ENCODE peak calls at places on chromosomes 7 and 10, in seven cellular contexts. I, M, W, Q, P, L and X are unnamed samples.

GRCh38 chr10:16952610-16953009 is 135.4 kb upstream of the RSU1 start:
- DNase-seq in I (no peak), M (no peak), W (no peak), Q (no peak), P (no peak), L (no peak), X (no peak)

GRCh38 chr10:93745411-93746065 is 12.2 kb upstream of the LGI1 start:
- DNase-seq in I (no peak), M (no peak), W (peak; percentile 5), Q (no peak), P (no peak), L (no peak), X (no peak)

GRCh38 chr7:101941481-101942383 is 124.3 kb downstream of the CUX1 start:
- DNase-seq in I (no peak), M (no peak), W (no peak), Q (peak; percentile 76), P (no peak), L (no peak), X (peak; percentile 39)

GRCh38 chr10:97939446-97939990 is 89.9 kb downstream of the GOLGA7B start:
- DNase-seq in I (no peak), M (no peak), W (no peak), Q (no peak), P (no peak), L (no peak), X (no peak)

GRCh38 chr10:127168251-127168650 is 28.1 kb downstream of the INSYN2A start:
- DNase-seq in I (no peak), M (no peak), W (no peak), Q (no peak), P (no peak), L (no peak), X (no peak)

GRCh38 chr10:35562427-35562826 is 42.7 kb upstream of the GJD4 start:
- DNase-seq in I (no peak), M (no peak), W (no peak), Q (no peak), P (no peak), L (no peak), X (no peak)

GRCh38 chr7:73918926-73919693 is 58.2 kb downstream of the TMEM270 start:
- DNase-seq in I (peak; percentile 34), M (no peak), W (no peak), Q (no peak), P (no peak), L (no peak), X (no peak)

GRCh38 chr10:130398090-130398994 is 262.2 kb downstream of the GLRX3 start:
- DNase-seq in I (no peak), M (no peak), W (no peak), Q (no peak), P (no peak), L (no peak), X (no peak)

GRCh38 chr10:76035728-76036409 is 604.4 kb downstream of the LRMDA start:
- DNase-seq in I (no peak), M (no peak), W (no peak), Q (no peak), P (no peak), L (no peak), X (no peak)

GRCh38 chr7:135822396-135822795 is 73.8 kb upstream of the FAM180A start:
- DNase-seq in I (no peak), M (no peak), W (no peak), Q (no peak), P (no peak), L (no peak), X (no peak)

GRCh38 chr10:102462512-102463054 is 11.2 kb upstream of the C10orf95 start:
- DNase-seq in I (no peak), M (no peak), W (no peak), Q (no peak), P (no peak), L (no peak), X (no peak)

GRCh38 chr10:31004611-31005193 is 27.0 kb downstream of the ZNF438 start:
- DNase-seq in I (no peak), M (no peak), W (no peak), Q (no peak), P (no peak), L (no peak), X (no peak)

GRCh38 chr7:136023134-136023869 is 46.1 kb upstream of the MTPN start:
- DNase-seq in I (no peak), M (no peak), W (no peak), Q (no peak), P (no peak), L (no peak), X (no peak)

GRCh38 chr10:128009768-128010167 is 102.9 kb downstream of the PTPRE start:
- DNase-seq in I (no peak), M (no peak), W (no peak), Q (no peak), P (no peak), L (no peak), X (no peak)

GRCh38 chr7:24756989-24757798 is at the start of gene GSDME:
- DNase-seq in I (peak; percentile 83), M (no peak), W (peak; percentile 58), Q (peak; percentile 62), P (no peak), L (peak; percentile 81), X (no peak)

GRCh38 chr7:44398506-44398905 is 73.1 kb upstream of the CAMK2B start:
- DNase-seq in I (peak; percentile 66), M (no peak), W (no peak), Q (no peak), P (no peak), L (peak; percentile 89), X (no peak)

GRCh38 chr7:87785368-87785995 is 90.7 kb downstream of the SLC25A40 start:
- DNase-seq in I (no peak), M (no peak), W (no peak), Q (no peak), P (no peak), L (no peak), X (no peak)

GRCh38 chr10:101812606-101813005 is 5.6 kb downstream of the OGA start:
- DNase-seq in I (no peak), M (no peak), W (no peak), Q (no peak), P (no peak), L (no peak), X (no peak)

GRCh38 chr10:12708921-12709320 is 292.6 kb downstream of the CCDC3 start:
- DNase-seq in I (no peak), M (no peak), W (no peak), Q (no peak), P (no peak), L (no peak), X (no peak)

GRCh38 chr7:2512713-2513112 is 6.9 kb upstream of the LFNG start:
- DNase-seq in I (no peak), M (no peak), W (no peak), Q (no peak), P (no peak), L (no peak), X (no peak)
- H3K27ac ChIP-seq in I (no peak overlapping the region), M (peak overlapping the region; percentile 84), W (no peak overlapping the region), Q (no peak overlapping the region), P (no peak overlapping the region), L (no peak overlapping the region), X (no peak overlapping the region)

DNA sequence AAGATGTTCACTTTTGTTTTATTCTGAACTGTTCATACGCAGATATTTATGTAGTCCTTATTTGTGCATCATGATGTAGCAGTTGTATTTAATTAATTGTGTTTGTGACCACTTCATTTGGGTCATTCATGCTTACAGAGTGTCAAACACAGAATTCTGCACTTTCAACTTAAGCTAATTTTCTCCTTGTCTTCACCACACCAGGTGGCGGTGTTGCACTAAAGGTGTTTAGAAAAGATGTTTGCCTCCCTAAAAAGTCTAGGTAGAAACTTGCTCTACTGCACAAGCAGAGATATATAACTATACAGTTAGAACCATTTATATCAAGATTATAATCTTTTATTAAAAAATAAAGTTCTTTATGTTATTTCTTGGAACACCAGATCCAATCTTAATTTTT is 1.3 kb upstream of the TAS2R38 start:
- DNase-seq in I (no peak), M (no peak), W (peak; percentile 9), Q (peak; percentile 87), P (no peak), L (no peak), X (no peak)
- H3K9me3 ChIP-seq in I (no peaks in the 10 kb centered on the region), M (no peaks in the 10 kb centered on the region), W (no peaks in the 10 kb centered on the region), Q (no peaks in the 10 kb centered on the region), P (no peaks in the 10 kb centered on the region), L (peaks cover 2% of the 10 kb centered on the region), X (no peaks in the 10 kb centered on the region)

GRCh38 chr7:10931161-10931560 is 42.5 kb upstream of the PHF14 start:
- DNase-seq in I (no peak), M (no peak), W (no peak), Q (no peak), P (no peak), L (no peak), X (no peak)
- H3K4me1 ChIP-seq in I (peaks cover 9% of the 10 kb centered on the region), M (peaks cover 2% of the 10 kb centered on the region), W (peaks cover 3% of the 10 kb centered on the region), Q (no peaks in the 10 kb centered on the region), P (peaks cover 23% of the 10 kb centered on the region), L (peaks cover 18% of the 10 kb centered on the region), X (peaks cover 20% of the 10 kb centered on the region)

DNA sequence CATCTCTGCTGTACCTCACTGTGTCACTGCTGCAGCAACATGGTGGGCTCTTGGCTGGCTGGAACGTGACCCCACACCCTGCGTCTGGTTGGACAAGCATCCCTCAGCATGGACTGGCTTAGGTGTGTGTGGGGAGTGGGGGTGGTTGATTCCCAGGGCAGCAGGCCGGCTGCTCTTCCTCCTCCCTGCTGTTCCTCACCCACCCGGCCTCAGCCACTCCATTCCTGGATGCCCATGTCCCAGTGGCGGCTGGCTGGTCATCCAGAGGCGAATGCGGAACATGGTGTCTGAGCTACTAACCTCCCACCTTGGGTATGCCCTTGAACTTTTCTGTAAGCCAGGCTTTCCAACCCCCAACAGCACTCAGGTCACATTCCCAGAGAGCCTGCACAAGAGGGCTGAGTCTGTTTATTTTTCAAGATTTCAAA is 81.2 kb downstream of the GRK5 start:
- DNase-seq in I (no peak), M (no peak), W (no peak), Q (no peak), P (no peak), L (no peak), X (no peak)
- H3K27ac ChIP-seq in I (no peak overlapping the region), M (no peak overlapping the region), W (no peak overlapping the region), Q (no peak overlapping the region), P (no peak overlapping the region), L (peak overlapping the region; percentile 9), X (peak overlapping the region; percentile 36)

DNA sequence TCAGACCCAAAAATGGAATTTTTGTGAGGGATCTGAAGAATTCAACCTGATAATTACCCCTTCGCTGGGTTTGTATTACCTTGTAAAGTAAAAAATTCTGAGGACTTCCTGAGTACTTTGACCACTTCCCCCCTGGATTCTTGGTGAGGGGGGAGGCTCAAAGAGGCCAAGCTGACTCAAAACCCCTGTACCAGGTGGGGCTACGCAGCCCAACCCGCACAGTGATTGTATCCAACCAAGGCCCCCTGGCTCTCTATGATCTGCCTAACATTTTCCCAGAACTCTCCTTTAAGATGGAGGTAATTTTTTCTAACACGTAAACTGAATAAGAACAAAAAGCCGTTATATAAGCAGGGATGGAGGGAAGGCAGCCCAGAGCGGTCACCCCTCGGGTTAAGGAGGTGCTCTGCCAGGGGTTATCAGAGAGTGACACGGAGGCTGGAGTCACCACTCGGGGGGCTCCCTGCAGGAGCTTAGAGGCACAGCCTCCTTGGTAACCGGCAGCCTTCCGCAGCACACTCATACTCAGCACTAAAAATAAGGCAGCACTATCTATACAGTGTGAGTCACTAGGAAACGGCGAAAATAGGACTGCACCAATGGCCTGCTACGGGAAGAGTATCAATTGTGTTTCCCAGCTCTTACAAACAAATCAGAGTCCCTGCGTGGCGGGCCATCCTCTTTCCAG is 255.4 kb downstream of the ELMO1 start:
- DNase-seq in I (no peak), M (no peak), W (no peak), Q (no peak), P (no peak), L (no peak), X (no peak)
- H3K9me3 ChIP-seq in I (no peaks in the 10 kb centered on the region), M (no peaks in the 10 kb centered on the region), W (no peaks in the 10 kb centered on the region), Q (no peaks in the 10 kb centered on the region), P (no peaks in the 10 kb centered on the region), L (no peaks in the 10 kb centered on the region), X (no peaks in the 10 kb centered on the region)